ENCODE peak calls at places on chromosome X, in nine cellular contexts. X is RWPE1; P is activated CD4-positive, alpha-beta T cell treated with anti-CD3 and anti-CD28 coated beads for 48 hours; R is NCI-H526 treated with DMSO at 0.1 percent for 48 hours; T is Kasumi-1; L is psoas muscle; C is stimulated activated CD4-positive, alpha-beta T cell treated with anti-CD3 and anti-CD28 coated beads, Interleukin-12 subunit alpha, Interleukin-12 subunit beta, amount 100 ng/mL, for 24 hours; H is germinal center; V is CD8-positive, alpha-beta memory T cell. O is an unnamed sample.

GRCh38 chrX:10121787-10122186 is 35.0 kb upstream of the CLCN4 start:
- DNase-seq in V (no peak), X (no peak), R (no peak), C (no peak), H (peak), T (no peak), P (no peak), L (no peak), O (no peak)

GRCh38 chrX:34299451-34299967 is 167.4 kb upstream of the FAM47A start:
- DNase-seq in H (no peak), T (peak), R (no peak), L (no peak), V (no peak), X (no peak), P (no peak), C (no peak), O (no peak)

GRCh38 chrX:11786862-11787261 is 28.8 kb downstream of the MSL3 start:
- DNase-seq in H (no peak), X (no peak), V (no peak), R (no peak), T (no peak), L (no peak), C (no peak), P (no peak), O (no peak)

GRCh38 chrX:107775734-107776511 is at the start of gene TSC22D3:
- DNase-seq in C (peak), H (peak), V (peak), P (peak), R (peak), X (peak), T (peak), L (peak), O (peak)

GRCh38 chrX:131703646-131704045 is 159.8 kb downstream of the OR13H1 start:
- DNase-seq in X (no peak), L (no peak), V (no peak), H (no peak), T (no peak), P (no peak), R (no peak), C (no peak), O (peak)

GRCh38 chrX:86002076-86002896 is 45.1 kb downstream of the CHM start:
- DNase-seq in X (peak), C (no peak), V (no peak), T (no peak), L (no peak), P (no peak), R (no peak), H (no peak), O (peak)

GRCh38 chrX:45803383-45803921 is 602.8 kb upstream of the DIPK2B start:
- DNase-seq in C (no peak), L (no peak), R (no peak), X (peak), H (no peak), T (peak), P (peak), V (no peak), O (no peak)

GRCh38 chrX:14902536-14902935 is 29.3 kb downstream of the MOSPD2 start:
- DNase-seq in P (no peak), X (no peak), V (no peak), L (no peak), R (no peak), C (no peak), H (no peak), T (no peak), O (no peak)

GRCh38 chrX:71671043-71671829 is 3.9 kb downstream of the LOC101059915 start:
- DNase-seq in H (no peak), C (peak), R (no peak), L (no peak), T (no peak), V (no peak), P (peak), X (no peak), O (no peak)

GRCh38 chrX:69510137-69510715 is 6.1 kb downstream of the NALF2 start:
- DNase-seq in X (no peak), V (no peak), L (no peak), H (no peak), C (no peak), T (peak), P (no peak), R (no peak), O (no peak)

O was measured in hepatocyte.